ENCODE peak calls at places on chromosomes 13 and 19, in four cellular contexts. H is brain microvascular endothelial cell, R is A549, S is adrenal gland. N is an unnamed sample.

GRCh38 chr19:16887353-16888265 is 1.2 kb upstream of the F2RL3 start:
- DNase-seq in H (no peak), R (no peak), S (no peak), N (no peak)

GRCh38 chr13:102724923-102725322 is 30.1 kb upstream of the METTL21C start:
- DNase-seq in H (peak), R (peak), S (no peak), N (no peak)

GRCh38 chr13:110490009-110490770 is 71.3 kb downstream of the RAB20 start:
- DNase-seq in H (no peak), R (no peak), S (no peak), N (no peak)

GRCh38 chr19:7612282-7613274 is 16.8 kb downstream of the XAB2 start:
- DNase-seq in H (no peak), R (no peak), S (no peak), N (peak)

GRCh38 chr19:10535613-10536012 is 8.1 kb upstream of the ATG4D start:
- DNase-seq in H (no peak), R (no peak), S (no peak), N (no peak)

GRCh38 chr19:16258440-16258903 is 60.8 kb downstream of the AP1M1 start:
- DNase-seq in H (peak), R (no peak), S (peak), N (peak)

GRCh38 chr13:19184176-19184575 is 2.6 kb upstream of the TUBA3C start:
- DNase-seq in H (no peak), R (no peak), S (no peak), N (no peak)

GRCh38 chr19:50741179-50741933 is 18.2 kb downstream of the CLEC11A start:
- DNase-seq in H (no peak), R (no peak), S (no peak), N (no peak)

GRCh38 chr13:29605860-29606526 is 10.5 kb upstream of the SLC7A1 start:
- DNase-seq in H (peak), R (no peak), S (peak), N (peak)

GRCh38 chr19:37007587-37008220 is 70.5 kb upstream of the ZNF420 start:
- DNase-seq in H (peak), R (no peak), S (peak), N (peak)
- H3K4me3 ChIP-seq in H (peak), R (peak), S (peak), N (peak)

GRCh38 chr19:49118565-49119410 is at the start of gene C19orf73:
- DNase-seq in H (peak), R (peak), S (peak), N (peak)
- H3K4me3 ChIP-seq in H (peak), R (peak), S (peak), N (peak)

DNA sequence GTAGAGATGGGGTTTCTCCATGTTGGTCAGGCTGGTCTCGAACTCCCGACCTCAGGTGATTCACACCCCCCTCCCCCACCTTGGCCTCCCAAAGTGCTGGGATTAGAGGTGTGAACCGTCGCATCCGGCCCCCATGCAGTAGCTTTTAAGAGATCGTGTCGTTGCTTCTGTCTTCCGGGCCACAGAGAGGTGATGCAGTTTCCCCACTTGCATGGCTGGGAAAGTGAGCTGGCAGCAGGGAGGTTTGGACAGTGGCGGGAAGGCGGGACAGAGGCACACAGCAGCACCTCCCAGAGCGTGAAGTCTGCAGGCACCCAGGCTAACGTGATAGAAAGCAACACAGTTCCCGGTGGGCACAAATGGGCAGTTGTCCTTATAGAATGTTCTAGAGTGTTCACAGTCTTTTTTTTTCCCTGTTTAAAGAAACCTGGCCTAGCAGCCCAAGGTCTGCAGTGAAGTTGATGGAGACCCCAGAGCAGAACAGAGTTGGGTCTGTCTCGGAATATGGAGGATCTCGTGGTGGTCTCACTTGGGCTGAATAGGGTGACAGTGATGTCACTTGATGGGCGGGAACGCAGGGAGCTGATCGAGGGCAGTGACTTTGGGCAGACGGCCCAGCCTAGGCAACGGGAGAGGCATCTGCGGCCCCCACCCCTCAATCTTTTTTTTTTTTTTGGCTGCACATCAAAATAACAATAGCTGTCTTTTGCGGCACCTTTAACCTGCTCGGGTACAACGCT is 4.9 kb downstream of the UHRF1 start:
- DNase-seq in H (no peak), R (no peak), S (no peak), N (no peak)
- H3K4me3 ChIP-seq in H (no peak), R (no peak), S (no peak), N (no peak)

GRCh38 chr13:73720216-73720840 is 413.9 kb downstream of the KLF12 start:
- DNase-seq in H (no peak), R (no peak), S (no peak), N (no peak)
- H3K4me3 ChIP-seq in H (no peak), R (no peak), S (no peak), N (no peak)

GRCh38 chr13:108496364-108497215 is 132.8 kb upstream of the MYO16 start:
- DNase-seq in H (no peak), R (no peak), S (no peak), N (peak)
- H3K4me3 ChIP-seq in H (peak), R (peak), S (no peak), N (peak)

N was measured in right cardiac atrium.